ENCODE peak calls at places on chromosomes 12 and 14, in five cellular contexts. A is astrocyte of the spinal cord; M is activated CD4-positive, alpha-beta T cell treated with anti-CD3 and anti-CD28 coated beads, Interleukin-2, amount 50 U/mL, for 1 hour; C is NCI-H1105; F is EL. W is an unnamed sample.

GRCh38 chr14:104651876-104652260 is 37.5 kb upstream of the INF2 start:
- DNase-seq in M (no peak), C (no peak), F (no peak), A (no peak), W (peak)

GRCh38 chr12:122096591-122097149 is 18.1 kb downstream of the MLXIP start:
- DNase-seq in C (peak), F (no peak), A (no peak), M (no peak), W (peak)

GRCh38 chr12:120783197-120783596 is 57.6 kb downstream of the ACADS start:
- DNase-seq in A (peak), C (no peak), F (peak), M (no peak), W (peak)

GRCh38 chr12:90029317-90029716 is 320.7 kb upstream of the ATP2B1 start:
- DNase-seq in A (no peak), F (no peak), M (no peak), C (no peak), W (no peak)

GRCh38 chr14:86714153-86714552 is 1184.2 kb downstream of the FLRT2 start:
- DNase-seq in M (no peak), A (no peak), F (no peak), C (no peak), W (no peak)

GRCh38 chr14:92568621-92569479 is 55.3 kb downstream of the RIN3 start:
- DNase-seq in C (no peak), F (no peak), M (peak), A (no peak), W (no peak)

GRCh38 chr12:105100207-105100985 is 7.1 kb upstream of the WASHC4 start:
- DNase-seq in F (peak), M (no peak), A (peak), C (no peak), W (peak)

GRCh38 chr12:102436867-102437266 is 43.5 kb downstream of the IGF1 start:
- DNase-seq in M (no peak), A (no peak), F (no peak), C (no peak), W (peak)

GRCh38 chr14:71175491-71175890 is 268.2 kb downstream of the PCNX1 start:
- DNase-seq in C (no peak), M (no peak), A (no peak), F (no peak), W (no peak)

GRCh38 chr12:59036973-59037807 is 116.9 kb upstream of the LRIG3 start:
- DNase-seq in M (no peak), C (no peak), F (peak), A (peak), W (peak)

GRCh38 chr14:45649051-45649450 is 396.0 kb upstream of the MIS18BP1 start:
- DNase-seq in F (peak), C (no peak), A (peak), M (no peak), W (no peak)

GRCh38 chr12:117330441-117331113 is 30.8 kb downstream of the NOS1 start:
- DNase-seq in M (no peak), C (no peak), A (no peak), F (no peak), W (no peak)

GRCh38 chr12:22256076-22256475 is 78.4 kb downstream of the ST8SIA1 start:
- DNase-seq in A (peak), C (no peak), M (no peak), F (no peak), W (no peak)

GRCh38 chr12:98973395-98973794 is 328.3 kb downstream of the APAF1 start:
- DNase-seq in C (no peak), F (peak), M (no peak), A (peak), W (no peak)

GRCh38 chr12:85679296-85679695 is 156.9 kb downstream of the RASSF9 start:
- DNase-seq in F (no peak), A (no peak), C (no peak), M (no peak), W (no peak)

GRCh38 chr14:65098586-65098985 is 3.7 kb downstream of the MAX start:
- DNase-seq in F (peak), M (no peak), C (no peak), A (peak), W (peak)

GRCh38 chr12:95277139-95277538 is 59.5 kb downstream of the VEZT start:
- DNase-seq in F (peak), C (no peak), A (peak), M (no peak), W (peak)

GRCh38 chr14:103030741-103031565 is 26.4 kb downstream of the CDC42BPB start:
- DNase-seq in C (no peak), A (no peak), F (no peak), M (no peak), W (no peak)

GRCh38 chr12:118436002-118436724 is 59.8 kb downstream of the SUDS3 start:
- DNase-seq in A (no peak), F (peak), M (no peak), C (no peak), W (peak)

GRCh38 chr14:101734241-101734847 is 27.2 kb upstream of the PPP2R5C start:
- DNase-seq in F (no peak), M (no peak), A (no peak), C (no peak), W (no peak)

GRCh38 chr12:92096346-92097136 is 49.1 kb downstream of the BTG1 start:
- DNase-seq in C (no peak), M (no peak), A (peak), F (no peak), W (no peak)

GRCh38 chr14:73754911-73755360 is 40.8 kb upstream of the PNMA1 start:
- DNase-seq in A (peak), C (no peak), M (no peak), F (peak), W (peak)